ENCODE peak calls at places on chromosomes 1 and 21, in six cellular contexts. W is breast epithelium, G is NCI-H1048, Z is NCI-H526 treated with DMSO at 0.1 percent for 48 hours, V is EL, H is T47D. K is an unnamed sample.

GRCh38 chr1:94698759-94699502 is 121.2 kb upstream of the SLC44A3 start:
- DNase-seq in W (no peak), V (peak; percentile 94), Z (no peak), H (no peak), G (no peak), K (no peak)

GRCh38 chr1:243396876-243397275 is 141.0 kb downstream of the SDCCAG8 start:
- DNase-seq in V (no peak), H (no peak), G (no peak), Z (no peak), W (no peak), K (no peak)

GRCh38 chr21:24375201-24375600 is 1232.1 kb downstream of the MRPL39 start:
- DNase-seq in V (no peak), G (no peak), Z (no peak), H (peak; percentile 10), W (no peak), K (no peak)

GRCh38 chr1:56189946-56190920 is 389.1 kb downstream of the PLPP3 start:
- DNase-seq in G (no peak), H (peak; percentile 25), V (no peak), W (no peak), Z (no peak), K (no peak)

GRCh38 chr1:2840036-2840809 is 38.7 kb upstream of the TTC34 start:
- DNase-seq in W (no peak), Z (no peak), V (no peak), H (no peak), G (no peak), K (no peak)

GRCh38 chr21:36753556-36753955 is 54.6 kb downstream of the SIM2 start:
- DNase-seq in G (no peak), H (no peak), W (no peak), V (peak; percentile 82), Z (no peak), K (no peak)

GRCh38 chr1:151953409-151954094 is 40.1 kb downstream of the S100A10 start:
- DNase-seq in V (no peak), H (no peak), G (no peak), Z (peak; percentile 95), W (no peak), K (no peak)

GRCh38 chr1:6099297-6099696 is 53.6 kb downstream of the KCNAB2 start:
- DNase-seq in W (no peak), H (no peak), G (no peak), V (no peak), Z (no peak), K (no peak)

GRCh38 chr1:218027152-218027551 is 257.9 kb upstream of the RRP15 start:
- DNase-seq in G (no peak), V (no peak), H (no peak), Z (peak; percentile 85), W (no peak), K (no peak)

GRCh38 chr1:3672971-3673361 is 20.6 kb downstream of the TP73 start:
- DNase-seq in W (no peak), G (no peak), V (no peak), H (no peak), Z (no peak), K (no peak)

GRCh38 chr1:47682198-47682597 is 244.4 kb downstream of the FOXD2 start:
- DNase-seq in H (no peak), Z (no peak), G (no peak), V (no peak), W (no peak), K (no peak)

GRCh38 chr1:199046618-199047017 is 407.8 kb downstream of the PTPRC start:
- DNase-seq in W (no peak), V (no peak), H (peak; percentile 46), Z (no peak), G (no peak), K (no peak)

GRCh38 chr1:46689326-46689725 is 17.7 kb downstream of the TEX38 start:
- DNase-seq in Z (no peak), V (no peak), H (no peak), W (no peak), G (no peak), K (no peak)

GRCh38 chr21:39669976-39670671 is 57.4 kb downstream of the B3GALT5 start:
- DNase-seq in G (no peak), Z (no peak), W (no peak), V (no peak), H (no peak), K (no peak)

GRCh38 chr21:42096593-42096992 is 25.5 kb downstream of the UMODL1 start:
- DNase-seq in W (no peak), H (no peak), Z (no peak), G (no peak), V (no peak), K (no peak)

GRCh38 chr21:44020551-44020950 is 8.4 kb downstream of the TRAPPC10 start:
- DNase-seq in V (no peak), W (no peak), H (no peak), G (no peak), Z (no peak), K (no peak)

GRCh38 chr1:227318852-227319607 is 738 bp upstream of the CDC42BPA start:
- DNase-seq in V (peak; percentile 63), G (peak; percentile 46), Z (peak; percentile 46), H (peak; percentile 79), W (peak; percentile 71), K (no peak)

GRCh38 chr21:16770279-16770678 is 742.6 kb upstream of the CXADR start:
- DNase-seq in V (peak; percentile 28), G (no peak), W (no peak), H (no peak), Z (no peak), K (no peak)

GRCh38 chr1:115134850-115135484 is 45.7 kb upstream of the TSPAN2 start:
- DNase-seq in H (peak; percentile 11), V (peak; percentile 97), Z (no peak), G (no peak), W (no peak), K (no peak)

GRCh38 chr21:15825699-15826098 is 95.9 kb downstream of the USP25 start:
- DNase-seq in Z (no peak), V (no peak), G (no peak), H (no peak), W (no peak), K (no peak)

GRCh38 chr1:246435421-246436041 is 71.5 kb downstream of the SMYD3 start:
- DNase-seq in W (no peak), V (peak; percentile 63), Z (no peak), H (no peak), G (no peak), K (no peak)

GRCh38 chr1:183689770-183690204 is 36.7 kb upstream of the APOBEC4 start:
- DNase-seq in G (no peak), H (no peak), W (no peak), V (no peak), Z (no peak), K (no peak)

GRCh38 chr1:179881642-179882252 is 338 bp upstream of the TOR1AIP1 start:
- DNase-seq in H (peak; percentile 96), V (peak; percentile 91), G (no peak), Z (no peak), W (peak; percentile 86), K (peak; percentile 80)

GRCh38 chr21:32088471-32088870 is 190.4 kb downstream of the MIS18A start:
- DNase-seq in G (no peak), V (no peak), Z (no peak), W (no peak), H (no peak), K (no peak)

GRCh38 chr1:14320518-14320917 is 278.0 kb upstream of the KAZN start:
- DNase-seq in Z (peak; percentile 69), V (no peak), W (no peak), H (no peak), G (peak; percentile 45), K (no peak)

GRCh38 chr1:235403598-235403997 is 36.4 kb downstream of the TBCE start:
- DNase-seq in Z (no peak), H (no peak), G (no peak), W (no peak), V (no peak), K (no peak)

GRCh38 chr1:153631047-153632022 is 2.5 kb upstream of the CHTOP start:
- DNase-seq in V (no peak), H (peak; percentile 92), W (no peak), Z (no peak), G (no peak), K (no peak)

GRCh38 chr1:240399381-240399780 is 212.6 kb downstream of the GREM2 start:
- DNase-seq in V (peak; percentile 88), Z (no peak), H (no peak), W (no peak), G (no peak), K (no peak)

GRCh38 chr1:56627636-56628039 is 17.5 kb upstream of the PRKAA2 start:
- DNase-seq in W (no peak), G (no peak), H (peak; percentile 60), Z (no peak), V (peak; percentile 11), K (no peak)

GRCh38 chr1:30375156-30375555 is 348.2 kb downstream of the MATN1 start:
- DNase-seq in G (no peak), Z (no peak), H (no peak), W (no peak), V (no peak), K (no peak)

GRCh38 chr1:165114022-165114888 is 242.3 kb downstream of the LMX1A start:
- DNase-seq in H (peak; percentile 73), W (no peak), G (peak; percentile 18), Z (peak; percentile 89), V (peak; percentile 51), K (peak; percentile 71)

GRCh38 chr1:914891-915280 is 8.8 kb upstream of the SAMD11 start:
- DNase-seq in W (no peak), H (no peak), Z (no peak), G (no peak), V (no peak), K (no peak)

GRCh38 chr1:118949317-118949716 is 38.8 kb downstream of the TBX15 start:
- DNase-seq in G (no peak), V (peak; percentile 50), W (no peak), H (no peak), Z (no peak), K (peak; percentile 40)

GRCh38 chr21:45853703-45854342 is 127.7 kb upstream of the COL6A1 start:
- DNase-seq in G (no peak), V (no peak), W (peak; percentile 22), H (no peak), Z (peak; percentile 13), K (no peak)

GRCh38 chr1:15081088-15081487 is 72.5 kb upstream of the TMEM51 start:
- DNase-seq in Z (no peak), V (no peak), W (no peak), H (no peak), G (no peak), K (no peak)